ENCODE peak calls at places on chromosomes 12 and 14, in nine cellular contexts. O is WTC11, H is endothelial cell, L is left ventricle myocardium inferior, M is astrocyte of the cerebellum, J is nephron progenitor cell, G is mucosa of descending colon, V is brain microvascular endothelial cell, I is heart left ventricle. P is an unnamed sample.
A peak's percentile ranks its signal among the peaks of the same experiment; 100 is the strongest.

GRCh38 chr12:103802586-103802886 is 38.5 kb downstream of the NT5DC3 start:
- DNase-seq in O (no peak), H (no peak), L (no peak), M (no peak), J (no peak), G (no peak), V (no peak), I (no peak), P (no peak)

GRCh38 chr12:10052111-10052913 is 21.8 kb downstream of the CLEC9A start:
- DNase-seq in O (no peak), H (no peak), L (no peak), M (no peak), J (no peak), G (no peak), V (no peak), I (no peak), P (no peak)

GRCh38 chr12:88472775-88473174 is 107.5 kb downstream of the KITLG start:
- DNase-seq in O (no peak), H (no peak), L (no peak), M (no peak), J (no peak), G (no peak), V (no peak), I (no peak), P (no peak)

GRCh38 chr14:73245401-73246325 is 8.4 kb downstream of the PAPLN start:
- DNase-seq in O (peak; percentile 57), H (no peak), L (peak; percentile 68), M (no peak), J (no peak), G (peak; percentile 57), V (no peak), I (peak; percentile 70), P (no peak)

GRCh38 chr12:20798561-20798960 is 11.9 kb upstream of the SLCO1B3 start:
- DNase-seq in O (no peak), H (no peak), L (no peak), M (peak; percentile 23), J (no peak), G (no peak), V (peak; percentile 31), I (no peak), P (no peak)

GRCh38 chr14:35829449-35829848 is 3.3 kb downstream of the BRMS1L start:
- DNase-seq in O (no peak), H (no peak), L (no peak), M (no peak), J (no peak), G (no peak), V (no peak), I (no peak), P (no peak)

GRCh38 chr14:35897616-35898111 is 71.5 kb downstream of the BRMS1L start:
- DNase-seq in O (no peak), H (no peak), L (no peak), M (no peak), J (no peak), G (peak; percentile 55), V (no peak), I (no peak), P (peak; percentile 51)

GRCh38 chr12:90304231-90304630 is 595.6 kb upstream of the ATP2B1 start:
- DNase-seq in O (no peak), H (no peak), L (no peak), M (no peak), J (no peak), G (no peak), V (no peak), I (no peak), P (no peak)

GRCh38 chr12:2750185-2750584 is 44.6 kb upstream of the FKBP4 start:
- DNase-seq in O (no peak), H (no peak), L (no peak), M (no peak), J (no peak), G (no peak), V (no peak), I (no peak), P (no peak)

GRCh38 chr14:103594265-103594664 is 31.5 kb downstream of the COA8 start:
- DNase-seq in O (peak; percentile 24), H (no peak), L (peak; percentile 28), M (peak; percentile 76), J (peak; percentile 16), G (no peak), V (peak; percentile 38), I (peak; percentile 55), P (peak; percentile 58)

GRCh38 chr14:105878554-105878953 is 352.2 kb downstream of the TMEM121 start:
- DNase-seq in O (no peak), H (no peak), L (peak; percentile 5), M (no peak), J (no peak), G (no peak), V (no peak), I (no peak), P (no peak)

GRCh38 chr12:120394483-120395367 is 25.8 kb upstream of the MSI1 start:
- DNase-seq in O (peak; percentile 79), H (peak; percentile 22), L (no peak), M (no peak), J (no peak), G (peak; percentile 79), V (no peak), I (no peak), P (peak; percentile 29)

GRCh38 chr14:86796221-86797074 is 1196.5 kb downstream of the GALC start:
- DNase-seq in O (no peak), H (no peak), L (no peak), M (no peak), J (no peak), G (no peak), V (no peak), I (no peak), P (no peak)

GRCh38 chr14:69818760-69819191 is 21.7 kb upstream of the SLC10A1 start:
- DNase-seq in O (peak; percentile 60), H (peak; percentile 78), L (no peak), M (peak; percentile 46), J (peak; percentile 70), G (peak; percentile 39), V (peak; percentile 68), I (no peak), P (peak; percentile 48)

GRCh38 chr14:92607251-92607650 is 93.7 kb downstream of the RIN3 start:
- DNase-seq in O (no peak), H (no peak), L (no peak), M (no peak), J (no peak), G (no peak), V (no peak), I (no peak), P (no peak)

GRCh38 chr12:54390668-54391551 is 6.4 kb upstream of the ZNF385A start:
- DNase-seq in O (peak; percentile 85), H (peak; percentile 71), L (peak; percentile 11), M (no peak), J (peak; percentile 83), G (peak; percentile 66), V (no peak), I (no peak), P (peak; percentile 71)

GRCh38 chr14:50855558-50855957 is 16.3 kb upstream of the ABHD12B start:
- DNase-seq in O (no peak), H (no peak), L (no peak), M (no peak), J (no peak), G (no peak), V (no peak), I (no peak), P (no peak)
- TF ChIP-seq CTCF in O (no peak), H (no peak), L (no peak), M (no peak), J (no peak), G (no peak), V (peak; percentile 17), I (no peak), P (no peak)

DNA sequence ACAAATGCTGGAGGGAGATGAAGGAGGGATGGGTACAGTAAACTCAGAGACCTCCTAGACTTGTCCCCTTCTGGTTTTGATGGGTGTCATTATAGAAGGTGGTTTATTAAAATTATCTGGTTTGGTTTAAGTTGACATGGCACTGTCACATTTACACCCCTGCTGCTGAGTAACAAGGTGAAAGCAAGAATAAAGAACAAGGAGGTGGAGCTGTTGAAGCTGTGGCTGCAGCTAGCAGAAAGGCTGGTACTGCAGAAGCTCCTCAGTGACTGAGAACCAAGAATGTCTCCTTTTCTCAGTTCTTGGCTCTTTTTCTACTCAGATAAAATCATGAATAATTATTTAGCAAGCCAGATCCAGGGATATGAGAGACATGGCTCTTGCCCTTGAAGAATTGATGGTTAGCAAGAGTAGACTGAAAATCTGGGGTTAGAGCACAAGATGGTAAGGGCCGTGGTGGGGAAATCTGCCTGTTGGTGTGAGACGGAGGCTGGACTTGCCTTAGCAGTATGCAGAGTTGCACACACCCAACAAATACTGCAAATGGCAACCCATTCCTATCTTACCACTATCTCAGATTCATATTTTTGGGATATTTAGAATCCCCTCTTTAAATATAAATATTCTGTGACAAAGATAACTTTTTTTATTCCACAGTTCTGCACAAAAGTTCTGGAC is at the start of gene GZMH:
- DNase-seq in O (no peak), H (no peak), L (no peak), M (no peak), J (no peak), G (no peak), V (no peak), I (no peak), P (no peak)
- TF ChIP-seq CTCF in O (no peak), H (no peak), L (no peak), M (no peak), J (no peak), G (no peak), V (no peak), I (no peak), P (no peak)

DNA sequence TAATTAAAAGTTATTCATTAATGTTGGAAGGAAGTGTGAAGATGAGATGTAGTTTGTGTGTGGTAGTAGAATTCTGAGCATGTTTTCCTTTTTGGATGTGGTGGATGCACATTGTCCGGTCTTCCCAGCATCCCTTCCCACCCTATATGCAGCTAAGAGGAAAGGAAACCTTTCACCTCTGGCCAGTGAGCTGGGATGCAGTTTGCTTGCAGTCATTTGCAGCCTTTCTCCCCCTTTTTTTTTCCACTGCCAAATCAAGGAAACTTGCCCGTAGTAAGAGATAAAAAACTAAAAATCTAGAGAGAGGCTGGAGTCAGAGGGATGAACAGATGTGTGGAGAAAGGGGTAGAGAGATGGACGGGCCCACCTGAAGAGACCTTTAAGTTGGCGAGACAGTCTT is 72.5 kb upstream of the SLC38A2 start:
- DNase-seq in O (no peak), H (no peak), L (no peak), M (no peak), J (no peak), G (no peak), V (no peak), I (no peak), P (no peak)
- TF ChIP-seq CTCF in O (no peak), H (no peak), L (no peak), M (no peak), J (no peak), G (no peak), V (no peak), I (no peak), P (no peak)

GRCh38 chr12:69046920-69047319 is 113.9 kb upstream of the CPM start:
- DNase-seq in O (no peak), H (no peak), L (no peak), M (no peak), J (no peak), G (no peak), V (no peak), I (no peak), P (no peak)
- TF ChIP-seq CTCF in O (no peak), H (no peak), L (no peak), M (no peak), J (no peak), G (no peak), V (no peak), I (no peak), P (no peak)

GRCh38 chr14:56002876-56003625 is 115.2 kb upstream of the PELI2 start:
- DNase-seq in O (no peak), H (no peak), L (no peak), M (no peak), J (no peak), G (no peak), V (no peak), I (no peak), P (peak; percentile 22)
- TF ChIP-seq CTCF in O (no peak), H (no peak), L (no peak), M (no peak), J (no peak), G (no peak), V (no peak), I (no peak), P (no peak)

P was measured in glutamatergic neuron.